ENCODE peak calls at places on chromosome 12, in eight cellular contexts. B is NCI-H1092; P is NCI-H524; Z is caudate nucleus; X is transverse colon; K is psoas muscle; E is activated gamma-delta T cell treated with anti-CD3 and anti-CD28 coated beads, Interleukin-2, amount 50 U/mL, for 16 hours; H is C1 segment of cervical spinal cord. Y is an unnamed sample.

GRCh38 chr12:26055087-26055486 is 69.8 kb downstream of the BHLHE41 start:
- DNase-seq in B (no peak), P (no peak), Z (no peak), X (no peak), K (no peak), E (no peak), H (no peak), Y (no peak)

GRCh38 chr12:22126758-22127157 is 80.7 kb downstream of the CMAS start:
- DNase-seq in B (no peak), P (no peak), Z (no peak), X (no peak), K (no peak), E (no peak), H (no peak), Y (no peak)

GRCh38 chr12:84508325-84508861 is 404.2 kb downstream of the SLC6A15 start:
- DNase-seq in B (no peak), P (no peak), Z (no peak), X (no peak), K (no peak), E (no peak), H (no peak), Y (no peak)

GRCh38 chr12:98645572-98646067 is 530 bp downstream of the APAF1 start:
- DNase-seq in B (no peak), P (no peak), Z (peak; percentile 50), X (peak; percentile 33), K (no peak), E (no peak), H (no peak), Y (peak; percentile 9)

GRCh38 chr12:202081-202731 is 11.8 kb downstream of the SLC6A12 start:
- DNase-seq in B (peak; percentile 71), P (no peak), Z (no peak), X (no peak), K (peak; percentile 69), E (no peak), H (peak; percentile 24), Y (peak; percentile 66)

GRCh38 chr12:57621497-57622292 is 10.5 kb downstream of the ARHGEF25 start:
- DNase-seq in B (peak; percentile 30), P (peak; percentile 4), Z (peak; percentile 48), X (peak; percentile 55), K (peak; percentile 81), E (no peak), H (peak; percentile 25), Y (no peak)

GRCh38 chr12:5944688-5945070 is 380 bp downstream of the ANO2 start:
- DNase-seq in B (no peak), P (no peak), Z (no peak), X (no peak), K (no peak), E (no peak), H (no peak), Y (no peak)

GRCh38 chr12:14264777-14265176 is 100.7 kb upstream of the ATF7IP start:
- DNase-seq in B (no peak), P (no peak), Z (no peak), X (no peak), K (no peak), E (no peak), H (no peak), Y (no peak)

GRCh38 chr12:26283046-26283445 is 87.7 kb downstream of the SSPN start:
- DNase-seq in B (no peak), P (no peak), Z (no peak), X (no peak), K (no peak), E (no peak), H (no peak), Y (no peak)

GRCh38 chr12:131088701-131089525 is 135.2 kb downstream of the ADGRD1 start:
- DNase-seq in B (no peak), P (no peak), Z (no peak), X (no peak), K (no peak), E (no peak), H (no peak), Y (no peak)

Y was measured in gastrocnemius medialis.